ENCODE peak calls at places on chromosomes 13 and 19, in seven cellular contexts. L, N, Q, D, G, T and B are unnamed samples.

GRCh38 chr13:95243207-95243606 is 58.0 kb downstream of the ABCC4 start:
- DNase-seq in L (no peak), N (no peak), Q (no peak), D (peak; percentile 89), G (no peak), T (no peak), B (no peak)

GRCh38 chr19:17542793-17543582 is 12.5 kb upstream of the COLGALT1 start:
- DNase-seq in L (no peak), N (no peak), Q (no peak), D (no peak), G (no peak), T (no peak), B (no peak)

GRCh38 chr13:75372923-75373841 is 108.8 kb downstream of the TBC1D4 start:
- DNase-seq in L (no peak), N (peak; percentile 31), Q (no peak), D (peak; percentile 56), G (no peak), T (no peak), B (no peak)

GRCh38 chr13:90307136-90307535 is 1040.4 kb upstream of the MIR17HG start:
- DNase-seq in L (no peak), N (no peak), Q (no peak), D (no peak), G (no peak), T (no peak), B (no peak)

GRCh38 chr19:52331757-52332156 is 4.3 kb upstream of the ZNF610 start:
- DNase-seq in L (no peak), N (peak; percentile 20), Q (no peak), D (peak; percentile 36), G (no peak), T (no peak), B (no peak)

GRCh38 chr19:11378319-11379189 is 4.1 kb downstream of the SWSAP1 start:
- DNase-seq in L (no peak), N (peak; percentile 45), Q (peak; percentile 64), D (peak; percentile 44), G (peak; percentile 62), T (peak; percentile 39), B (peak; percentile 39)

GRCh38 chr19:4034048-4035017 is 26.8 kb downstream of the PIAS4 start:
- DNase-seq in L (no peak), N (no peak), Q (no peak), D (no peak), G (no peak), T (no peak), B (peak; percentile 82)

GRCh38 chr13:75760182-75760981 is 124.3 kb downstream of the LMO7 start:
- DNase-seq in L (peak; percentile 2), N (no peak), Q (peak; percentile 61), D (peak; percentile 43), G (no peak), T (no peak), B (no peak)

GRCh38 chr13:32115069-32115468 is 83.5 kb downstream of the FRY start:
- DNase-seq in L (no peak), N (no peak), Q (no peak), D (no peak), G (no peak), T (no peak), B (no peak)

GRCh38 chr13:113058988-113059850 is 46.4 kb upstream of the F7 start:
- DNase-seq in L (no peak), N (peak; percentile 16), Q (peak; percentile 26), D (peak; percentile 23), G (no peak), T (no peak), B (no peak)

GRCh38 chr19:20612711-20613316 is 47.2 kb upstream of the ZNF737 start:
- DNase-seq in L (no peak), N (no peak), Q (no peak), D (no peak), G (no peak), T (no peak), B (no peak)

GRCh38 chr19:49916839-49917733 is 11.9 kb upstream of the ATF5 start:
- DNase-seq in L (no peak), N (no peak), Q (no peak), D (peak; percentile 11), G (peak; percentile 81), T (no peak), B (no peak)

GRCh38 chr13:113664751-113665581 is 2.1 kb upstream of the GRK1 start:
- DNase-seq in L (no peak), N (no peak), Q (peak; percentile 25), D (no peak), G (no peak), T (no peak), B (no peak)

GRCh38 chr19:10593820-10594637 is 6.9 kb upstream of the AP1M2 start:
- DNase-seq in L (no peak), N (no peak), Q (peak; percentile 61), D (peak; percentile 11), G (no peak), T (no peak), B (no peak)

GRCh38 chr13:113033498-113033897 is 64.5 kb downstream of the MCF2L start:
- DNase-seq in L (no peak), N (peak; percentile 12), Q (no peak), D (no peak), G (no peak), T (no peak), B (no peak)

GRCh38 chr19:33385956-33386355 is 12.4 kb downstream of the CEBPG start:
- DNase-seq in L (no peak), N (no peak), Q (no peak), D (no peak), G (no peak), T (no peak), B (no peak)

GRCh38 chr19:32458500-32459123 is 53.0 kb downstream of the DPY19L3 start:
- DNase-seq in L (no peak), N (peak; percentile 20), Q (no peak), D (peak; percentile 24), G (no peak), T (no peak), B (no peak)

GRCh38 chr13:31310781-31311180 is 111.0 kb downstream of the B3GLCT start:
- DNase-seq in L (no peak), N (no peak), Q (no peak), D (no peak), G (no peak), T (no peak), B (no peak)

GRCh38 chr19:42495663-42496062 is 32.6 kb downstream of the CEACAM1 start:
- DNase-seq in L (no peak), N (no peak), Q (no peak), D (no peak), G (no peak), T (no peak), B (no peak)

GRCh38 chr19:29861575-29861974 is 49.8 kb downstream of the CCNE1 start:
- DNase-seq in L (no peak), N (no peak), Q (no peak), D (no peak), G (no peak), T (no peak), B (no peak)

GRCh38 chr13:99265823-99266426 is 7.7 kb upstream of the GPR18 start:
- DNase-seq in L (no peak), N (peak; percentile 68), Q (no peak), D (peak; percentile 45), G (peak; percentile 51), T (no peak), B (no peak)